ENCODE peak calls at places on chromosomes 1 and 21, in five cellular contexts. Z is T-helper 9 cell, T is cardiac fibroblast, W is putamen, A is C1 segment of cervical spinal cord. C is an unnamed sample.

GRCh38 chr1:214709241-214709640 is 106.2 kb downstream of the CENPF start:
- DNase-seq in T (no peak), A (no peak), Z (no peak), W (no peak), C (no peak)

GRCh38 chr1:35112668-35113067 is 33.5 kb downstream of the ZMYM1 start:
- DNase-seq in Z (no peak), T (peak; percentile 21), W (no peak), A (no peak), C (no peak)

GRCh38 chr1:181499825-181500224 is 16.5 kb downstream of the CACNA1E start:
- DNase-seq in W (no peak), A (no peak), T (no peak), Z (no peak), C (no peak)

GRCh38 chr1:19384113-19384512 is 72.0 kb downstream of the SLC66A1 start:
- DNase-seq in W (no peak), T (peak; percentile 61), Z (no peak), A (no peak), C (no peak)

GRCh38 chr21:37564924-37565529 is 198.5 kb downstream of the DYRK1A start:
- DNase-seq in T (peak; percentile 9), Z (no peak), W (no peak), A (no peak), C (no peak)

GRCh38 chr21:46425061-46425460 is 33.6 kb upstream of the DIP2A start:
- DNase-seq in A (no peak), Z (no peak), T (no peak), W (no peak), C (no peak)

GRCh38 chr1:223741861-223742260 is 29.5 kb downstream of the CAPN2 start:
- DNase-seq in T (peak; percentile 80), W (no peak), Z (no peak), A (no peak), C (no peak)

GRCh38 chr1:63618001-63618400 is 24.8 kb downstream of the PGM1 start:
- DNase-seq in T (no peak), A (no peak), Z (no peak), W (no peak), C (no peak)

GRCh38 chr1:153567621-153568366 is 2.1 kb upstream of the S100A2 start:
- DNase-seq in A (no peak), W (no peak), Z (no peak), T (peak; percentile 61), C (no peak)

GRCh38 chr1:11744287-11744686 is 8.4 kb downstream of the AGTRAP start:
- DNase-seq in T (no peak), A (no peak), W (no peak), Z (no peak), C (no peak)

GRCh38 chr21:45290948-45291612 is 3.4 kb upstream of the POFUT2 start:
- DNase-seq in A (no peak), T (peak; percentile 57), W (no peak), Z (no peak), C (no peak)

GRCh38 chr1:179302076-179302475 is 8.5 kb downstream of the SOAT1 start:
- DNase-seq in T (peak; percentile 18), A (no peak), W (no peak), Z (no peak), C (no peak)

GRCh38 chr1:207903053-207903452 is 7.9 kb downstream of the CD34 start:
- DNase-seq in A (no peak), Z (no peak), T (no peak), W (no peak), C (no peak)

GRCh38 chr1:201191723-201192477 is 1.3 kb downstream of the IGFN1 start:
- DNase-seq in Z (no peak), A (no peak), W (no peak), T (peak; percentile 91), C (no peak)

GRCh38 chr21:25735221-25735894 is 586 bp downstream of the GABPA start:
- DNase-seq in W (peak; percentile 95), T (peak; percentile 85), Z (peak; percentile 82), A (peak; percentile 97), C (peak; percentile 84)

GRCh38 chr1:228039986-228040385 is 33.2 kb downstream of the WNT3A start:
- DNase-seq in A (no peak), W (no peak), T (no peak), Z (no peak), C (no peak)